ENCODE peak calls at places on chromosomes 7 and 10, in five cellular contexts. E, B, Q, G and X are unnamed samples. For H3K36me3, the result is how much of the 10 kb centered on the place peaks cover.

GRCh38 chr10:79346388-79347225 is 662 bp upstream of the PPIF start:
- DNase-seq in E (peak), B (peak), Q (no peak), G (no peak), X (no peak)

GRCh38 chr10:114334301-114334700 is 70.0 kb downstream of the AFAP1L2 start:
- DNase-seq in E (no peak), B (no peak), Q (no peak), G (no peak), X (no peak)

GRCh38 chr10:71372882-71373495 is 23.7 kb upstream of the CDH23 start:
- DNase-seq in E (no peak), B (peak), Q (no peak), G (no peak), X (no peak)

GRCh38 chr7:121244120-121244865 is 84.5 kb upstream of the WNT16 start:
- DNase-seq in E (no peak), B (no peak), Q (no peak), G (no peak), X (no peak)

GRCh38 chr7:93544686-93545085 is 29.8 kb downstream of the CALCR start:
- DNase-seq in E (no peak), B (no peak), Q (no peak), G (no peak), X (no peak)

GRCh38 chr10:97011397-97011796 is 174.4 kb downstream of the SLIT1 start:
- DNase-seq in E (no peak), B (no peak), Q (no peak), G (no peak), X (no peak)

GRCh38 chr10:122197823-122198222 is 73.3 kb upstream of the BTBD16 start:
- DNase-seq in E (peak), B (peak), Q (no peak), G (no peak), X (no peak)

GRCh38 chr10:46268076-46268881 is 18.5 kb upstream of the ANTXRL start:
- DNase-seq in E (no peak), B (no peak), Q (peak), G (no peak), X (peak)

GRCh38 chr7:23018747-23019146 is 4.8 kb upstream of the HYCC1 start:
- DNase-seq in E (peak), B (no peak), Q (no peak), G (no peak), X (no peak)

GRCh38 chr10:69202332-69202731 is 17.8 kb upstream of the HKDC1 start:
- DNase-seq in E (no peak), B (no peak), Q (no peak), G (no peak), X (no peak)

GRCh38 chr7:55508301-55509011 is 63.8 kb downstream of the VOPP1 start:
- DNase-seq in E (no peak), B (no peak), Q (no peak), G (no peak), X (no peak)

GRCh38 chr10:112471878-112472487 is 25.0 kb downstream of the VTI1A start:
- DNase-seq in E (peak), B (no peak), Q (no peak), G (no peak), X (no peak)

GRCh38 chr7:77791336-77791735 is 6.9 kb downstream of the TMEM60 start:
- DNase-seq in E (no peak), B (no peak), Q (no peak), G (no peak), X (no peak)

DNA sequence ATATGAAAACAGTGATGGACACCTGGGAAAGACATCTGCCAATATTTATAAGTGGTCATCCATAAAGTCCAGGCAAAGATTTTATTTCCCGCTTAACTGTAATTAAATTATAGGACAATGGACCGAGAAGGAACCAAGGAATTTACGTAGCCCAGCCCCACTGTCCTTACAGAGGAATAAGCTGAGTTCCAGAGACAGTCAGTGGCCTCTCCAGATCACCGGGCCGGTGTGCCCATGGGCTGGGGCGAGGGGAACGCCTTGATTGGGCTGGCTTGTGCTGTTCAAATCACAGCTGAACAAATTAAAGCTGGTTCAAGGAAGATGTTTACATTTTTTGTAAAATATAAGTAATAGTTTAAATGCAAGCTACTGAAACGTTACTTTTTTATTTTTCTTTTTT is 40.7 kb downstream of the PFKP start:
- DNase-seq in E (no peak), B (peak), Q (no peak), G (no peak), X (no peak)
- H3K36me3 ChIP-seq in E (under half), B (under half), Q (under half), G (half or more), X (under half)

DNA sequence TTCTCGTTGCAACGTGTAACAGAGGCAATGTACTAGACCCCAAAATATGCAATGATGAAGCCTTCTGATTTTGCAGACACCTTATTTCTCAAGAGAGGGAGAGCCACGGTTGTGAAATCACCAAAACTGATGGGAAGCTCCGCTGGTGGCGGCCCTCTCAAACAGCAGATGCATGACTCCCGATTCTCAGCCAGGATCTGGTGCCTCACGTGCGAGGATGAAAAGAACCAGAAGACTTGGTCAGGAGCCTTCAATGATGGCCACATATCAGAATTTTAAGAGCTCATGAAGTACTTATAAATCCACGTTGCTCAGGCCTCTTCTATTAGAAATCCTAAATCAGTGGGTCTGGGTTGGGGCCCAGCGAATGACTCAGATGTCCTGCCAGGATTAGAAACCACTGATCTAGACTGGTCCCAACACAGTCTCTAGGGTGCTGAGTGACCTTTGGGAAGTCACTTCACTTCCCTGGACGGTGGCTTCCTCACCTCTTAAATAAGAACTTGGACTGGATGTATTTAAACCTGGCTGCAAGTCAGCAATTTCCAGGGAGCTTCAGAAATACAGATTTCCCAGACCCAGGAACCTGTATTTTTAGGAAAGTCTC is 41.9 kb upstream of the FAM180A start:
- DNase-seq in E (no peak), B (no peak), Q (no peak), G (no peak), X (no peak)
- H3K36me3 ChIP-seq in E (under half), B (under half), Q (under half), G (under half), X (under half)

GRCh38 chr10:3117486-3117885 is 50.1 kb downstream of the PFKP start:
- DNase-seq in E (no peak), B (no peak), Q (no peak), G (no peak), X (no peak)
- H3K36me3 ChIP-seq in E (under half), B (under half), Q (under half), G (half or more), X (half or more)

DNA sequence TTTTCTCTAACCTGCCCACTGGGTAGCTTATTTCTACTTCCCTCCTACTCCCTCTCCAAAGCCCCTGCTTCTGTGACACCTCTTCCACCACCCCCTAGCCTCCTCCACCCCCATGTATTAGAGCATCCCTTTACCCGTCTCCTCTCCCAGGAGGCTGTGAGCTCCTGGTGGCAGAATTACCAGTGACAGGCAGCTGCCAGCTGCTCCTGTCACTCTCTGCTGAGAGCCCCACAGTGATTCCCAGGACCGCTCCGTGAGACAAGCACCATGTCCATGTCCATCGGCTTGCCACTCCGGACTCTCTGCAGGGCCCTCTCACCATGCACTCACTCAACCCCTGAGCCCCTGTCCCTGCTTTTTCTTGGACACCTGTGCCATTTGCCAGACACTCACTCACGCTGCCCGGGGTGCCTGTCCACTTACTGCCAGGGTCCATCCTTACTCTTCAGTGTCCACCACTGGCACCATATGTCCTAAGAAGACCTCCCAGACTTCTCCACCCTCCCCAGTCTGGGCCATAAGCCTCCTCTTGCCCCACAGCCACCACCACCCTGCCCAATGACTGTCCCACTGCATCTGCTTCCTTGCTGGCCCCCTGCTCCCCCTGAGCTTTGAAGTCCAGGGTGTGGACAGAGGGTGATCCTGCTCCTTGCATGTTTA is 9.8 kb downstream of the WDFY4 start:
- DNase-seq in E (no peak), B (no peak), Q (no peak), G (no peak), X (no peak)
- H3K36me3 ChIP-seq in E (under half), B (under half), Q (under half), G (under half), X (under half)

GRCh38 chr7:151346180-151346769 is 4.7 kb downstream of the NUB1 start:
- DNase-seq in E (no peak), B (no peak), Q (no peak), G (no peak), X (peak)
- H3K36me3 ChIP-seq in E (under half), B (under half), Q (under half), G (half or more), X (under half)

GRCh38 chr10:112246-112645 is 23.0 kb upstream of the ZMYND11 start:
- DNase-seq in E (no peak), B (no peak), Q (no peak), G (no peak), X (no peak)
- H3K36me3 ChIP-seq in E (under half), B (under half), Q (under half), G (under half), X (under half)

GRCh38 chr10:124798781-124799180 is 2.8 kb upstream of the ABRAXAS2 start:
- DNase-seq in E (no peak), B (no peak), Q (no peak), G (no peak), X (no peak)

GRCh38 chr10:124791378-124792348 is at the start of gene EEF1AKMT2:
- DNase-seq in E (peak), B (peak), Q (peak), G (peak), X (peak)

GRCh38 chr10:124798364-124798763 is 3.3 kb upstream of the ABRAXAS2 start:
- DNase-seq in E (no peak), B (no peak), Q (no peak), G (no peak), X (no peak)

GRCh38 chr10:124792998-124793352 is 1.3 kb upstream of the EEF1AKMT2 start:
- DNase-seq in E (no peak), B (no peak), Q (no peak), G (no peak), X (no peak)
- H3K36me3 ChIP-seq in E (under half), B (under half), Q (under half), G (under half), X (under half)

GRCh38 chr10:1019362-1019761 is 6.3 kb downstream of the IDI2 start:
- DNase-seq in E (no peak), B (no peak), Q (no peak), G (no peak), X (no peak)

GRCh38 chr10:1011696-1012095 is 14.0 kb downstream of the IDI2 start:
- DNase-seq in E (no peak), B (no peak), Q (no peak), G (no peak), X (no peak)

GRCh38 chr10:1020460-1020859 is 5.2 kb downstream of the IDI2 start:
- DNase-seq in E (no peak), B (no peak), Q (no peak), G (no peak), X (no peak)

GRCh38 chr10:1010703-1011102 is 15.0 kb downstream of the IDI2 start:
- DNase-seq in E (no peak), B (no peak), Q (no peak), G (no peak), X (no peak)

DNA sequence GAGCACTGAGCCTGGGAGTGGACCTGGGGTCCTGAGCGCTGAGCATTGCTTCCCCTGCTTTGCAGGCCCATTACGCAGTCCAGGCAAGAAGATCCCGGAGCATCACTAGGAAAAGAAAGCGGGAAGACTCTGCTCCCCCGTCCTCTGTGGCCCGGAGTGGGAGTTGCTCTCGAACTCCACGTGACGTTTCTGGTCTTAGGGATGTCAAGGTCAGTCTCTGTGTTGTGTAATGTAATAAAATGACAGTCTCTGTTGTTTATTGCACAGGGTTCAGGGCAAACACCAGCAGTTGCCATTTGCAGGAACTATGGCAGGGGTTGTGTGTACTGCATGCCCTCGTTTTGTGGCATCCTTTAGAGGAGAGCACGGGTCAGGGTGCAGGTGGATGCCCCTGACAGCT is 10.0 kb downstream of the IDI2 start:
- DNase-seq in E (no peak), B (no peak), Q (no peak), G (no peak), X (no peak)
- H3K36me3 ChIP-seq in E (under half), B (under half), Q (under half), G (half or more), X (under half)